ENCODE peak calls at places on chromosome 9, in five cellular contexts. A is heart left ventricle, C is A549, W is IMR-90, F is endothelial cell of umbilical vein. U is an unnamed sample.
A peak's percentile ranks its signal among the peaks of the same experiment; 100 is the strongest.

GRCh38 chr9:6876195-6876594 is 118.4 kb downstream of the KDM4C start:
- DNase-seq in A (no peak), C (no peak), W (peak; percentile 23), F (no peak), U (no peak)

GRCh38 chr9:133396952-133397351 is 20.8 kb downstream of the STKLD1 start:
- DNase-seq in A (no peak), C (peak; percentile 61), W (no peak), F (peak; percentile 17), U (peak; percentile 20)

GRCh38 chr9:36479086-36479485 is 79.0 kb upstream of the RNF38 start:
- DNase-seq in A (no peak), C (no peak), W (no peak), F (no peak), U (no peak)

GRCh38 chr9:134880484-134881312 is at the start of gene FCN2:
- DNase-seq in A (peak; percentile 26), C (no peak), W (no peak), F (no peak), U (no peak)

GRCh38 chr9:122223435-122223834 is 5.3 kb downstream of the LHX6 start:
- DNase-seq in A (no peak), C (no peak), W (no peak), F (no peak), U (no peak)

GRCh38 chr9:6551126-6551525 is 94.4 kb downstream of the GLDC start:
- DNase-seq in A (no peak), C (no peak), W (no peak), F (peak; percentile 64), U (no peak)

GRCh38 chr9:133991964-133992779 is at the start of gene VAV2:
- DNase-seq in A (peak; percentile 79), C (peak; percentile 61), W (peak; percentile 45), F (peak; percentile 48), U (no peak)

GRCh38 chr9:36101916-36102741 is 34.4 kb upstream of the GLIPR2 start:
- DNase-seq in A (no peak), C (peak; percentile 90), W (peak; percentile 100), F (peak; percentile 88), U (peak; percentile 8)

GRCh38 chr9:129482521-129483466 is 138.1 kb downstream of the C9orf50 start:
- DNase-seq in A (peak; percentile 88), C (peak; percentile 86), W (peak; percentile 84), F (peak; percentile 69), U (peak; percentile 63)

GRCh38 chr9:114238919-114239879 is 83.7 kb upstream of the ORM1 start:
- DNase-seq in A (peak; percentile 66), C (peak; percentile 21), W (peak; percentile 66), F (peak; percentile 51), U (peak; percentile 88)

GRCh38 chr9:84703793-84704192 is 34.3 kb downstream of the NTRK2 start:
- DNase-seq in A (no peak), C (no peak), W (no peak), F (no peak), U (no peak)

GRCh38 chr9:113529336-113530009 is 65.9 kb downstream of the RGS3 start:
- DNase-seq in A (no peak), C (no peak), W (no peak), F (no peak), U (no peak)

GRCh38 chr9:124187311-124187710 is 70.4 kb upstream of the NEK6 start:
- DNase-seq in A (no peak), C (no peak), W (no peak), F (no peak), U (no peak)

GRCh38 chr9:2418619-2419018 is 203.0 kb upstream of the VLDLR start:
- DNase-seq in A (no peak), C (no peak), W (peak; percentile 18), F (no peak), U (no peak)

GRCh38 chr9:134442087-134442470 is 115.8 kb downstream of the RXRA start:
- DNase-seq in A (no peak), C (no peak), W (no peak), F (no peak), U (peak; percentile 20)

GRCh38 chr9:4062966-4063365 is 236.9 kb downstream of the GLIS3 start:
- DNase-seq in A (no peak), C (no peak), W (peak; percentile 34), F (no peak), U (no peak)

GRCh38 chr9:15509931-15510788 is 610 bp downstream of the PSIP1 start:
- DNase-seq in A (peak; percentile 45), C (peak; percentile 20), W (no peak), F (peak; percentile 36), U (peak; percentile 84)

GRCh38 chr9:112700080-112700479 is 17.8 kb downstream of the INIP start:
- DNase-seq in A (no peak), C (no peak), W (peak; percentile 30), F (no peak), U (no peak)

GRCh38 chr9:112505607-112506006 is 19.0 kb downstream of the KIAA1958 start:
- DNase-seq in A (no peak), C (no peak), W (no peak), F (no peak), U (no peak)

GRCh38 chr9:88781500-88782391 is 209.5 kb upstream of the S1PR3 start:
- DNase-seq in A (peak; percentile 66), C (peak; percentile 48), W (peak; percentile 74), F (peak; percentile 70), U (peak; percentile 3)

GRCh38 chr9:76394896-76395244 is 644 bp upstream of the RFK start:
- DNase-seq in A (peak; percentile 57), C (peak; percentile 85), W (no peak), F (no peak), U (peak; percentile 95)

GRCh38 chr9:114026335-114026734 is 51.8 kb downstream of the AMBP start:
- DNase-seq in A (no peak), C (no peak), W (no peak), F (no peak), U (no peak)

GRCh38 chr9:21609506-21609905 is 127.4 kb upstream of the IFNE start:
- DNase-seq in A (no peak), C (no peak), W (no peak), F (no peak), U (no peak)

GRCh38 chr9:125343518-125344284 is 82.1 kb downstream of the GAPVD1 start:
- DNase-seq in A (peak; percentile 43), C (peak; percentile 22), W (peak; percentile 76), F (peak; percentile 68), U (peak; percentile 19)

GRCh38 chr9:135524130-135524861 is 3.1 kb downstream of the LCN1 start:
- DNase-seq in A (no peak), C (no peak), W (no peak), F (no peak), U (no peak)

GRCh38 chr9:131590907-131591844 is 45.9 kb downstream of the PRRT1B start:
- DNase-seq in A (peak; percentile 87), C (peak; percentile 80), W (peak; percentile 70), F (peak; percentile 73), U (peak; percentile 81)

GRCh38 chr9:131591845-131592208 is 46.5 kb downstream of the PRRT1B start:
- DNase-seq in A (no peak), C (no peak), W (no peak), F (no peak), U (no peak)

GRCh38 chr9:131589993-131590392 is 44.7 kb downstream of the PRRT1B start:
- DNase-seq in A (no peak), C (no peak), W (no peak), F (no peak), U (no peak)

GRCh38 chr9:131589124-131589711 is 43.9 kb downstream of the PRRT1B start:
- DNase-seq in A (no peak), C (no peak), W (no peak), F (no peak), U (no peak)

GRCh38 chr9:131590449-131590848 is 45.1 kb downstream of the PRRT1B start:
- DNase-seq in A (no peak), C (no peak), W (no peak), F (no peak), U (no peak)
- TF ChIP-seq POLR2A in A (no peak), C (no peak), W (no peak), F (peak; percentile 5), U (no peak)

GRCh38 chr9:16830806-16831205 is 39.7 kb downstream of the BNC2 start:
- DNase-seq in A (no peak), C (no peak), W (no peak), F (no peak), U (no peak)
- TF ChIP-seq POLR2A in A (no peak), C (no peak), W (no peak), F (no peak), U (no peak)

GRCh38 chr9:37749129-37749528 is 4.5 kb upstream of the TRMT10B start:
- DNase-seq in A (no peak), C (no peak), W (no peak), F (no peak), U (no peak)

GRCh38 chr9:37758747-37759146 is 5.1 kb downstream of the TRMT10B start:
- DNase-seq in A (no peak), C (no peak), W (no peak), F (no peak), U (no peak)

GRCh38 chr9:37752646-37753488 is 738 bp upstream of the TRMT10B start:
- DNase-seq in A (no peak), C (no peak), W (no peak), F (no peak), U (peak; percentile 23)

GRCh38 chr9:37751186-37751585 is 2.4 kb upstream of the TRMT10B start:
- DNase-seq in A (no peak), C (no peak), W (no peak), F (no peak), U (no peak)

GRCh38 chr9:37753489-37754190 is at the start of gene TRMT10B:
- DNase-seq in A (peak; percentile 67), C (peak; percentile 76), W (peak; percentile 64), F (peak; percentile 82), U (peak; percentile 77)
- TF ChIP-seq POLR2A in A (no peak), C (peak; percentile 73), W (no peak), F (peak; percentile 65), U (peak; percentile 55)

DNA sequence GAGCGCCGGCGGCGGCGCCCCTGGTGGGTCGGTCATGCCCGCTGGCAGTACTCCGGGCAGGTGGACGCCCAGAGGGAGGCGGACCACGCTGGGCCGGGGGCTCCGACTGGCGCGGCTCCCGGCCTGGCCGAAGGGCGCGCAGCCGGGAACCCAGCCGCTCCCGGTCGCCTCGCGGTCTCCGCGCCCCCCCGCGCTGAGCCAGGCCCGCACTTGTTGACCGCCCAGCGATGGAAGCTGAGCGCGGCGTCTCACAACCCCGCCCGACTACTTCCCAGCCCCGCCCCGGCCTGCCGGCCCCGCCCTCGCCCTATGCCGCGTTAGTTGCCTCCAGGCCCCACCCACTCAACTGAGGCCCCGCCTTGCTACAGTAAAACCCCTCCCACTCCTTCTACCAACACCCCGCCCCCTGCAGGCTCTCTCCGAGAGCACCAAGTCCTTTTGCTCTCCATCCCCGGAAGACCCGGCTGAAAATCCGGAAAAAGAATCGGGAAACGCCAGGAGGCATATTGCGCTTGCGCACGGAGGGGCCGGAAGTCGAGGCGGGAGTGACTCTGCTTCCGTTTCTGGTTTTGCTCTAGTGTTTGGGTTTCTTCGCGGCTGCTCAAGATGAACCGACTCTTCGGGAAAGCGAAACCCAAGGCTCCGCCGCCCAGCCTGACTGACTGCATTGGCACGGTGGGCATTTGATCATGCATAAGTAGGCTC is at the start of the genes BAG1 and CHMP5:
- DNase-seq in A (peak; percentile 100), C (peak; percentile 99), W (peak; percentile 99), F (peak; percentile 100), U (peak; percentile 99)
- TF ChIP-seq POLR2A in A (peak; percentile 90), C (peak; percentile 77), W (peak; percentile 83), F (peak; percentile 85), U (peak; percentile 75)

U was measured in erythroblast.